ENCODE peak calls at places on chromosomes 16 and 17, in ten cellular contexts. One of them, this sample, is unnamed.

GRCh38 chr17:8151641-8152111 is 528 bp downstream of the PER1 start:
- DNase-seq in HCEC 1CT: peak
- DNase-seq in skeletal muscle cell: peak
- DNase-seq in activated T-helper 1 cell treated with Interleukin-2 at 50 U/mL for 16 hours: no peak
- DNase-seq in head of caudate nucleus: peak
- DNase-seq in GM04504: peak
- DNase-seq in testis: peak
- DNase-seq in posterior vena cava: peak
- DNase-seq in fibroblast of the aortic adventitia: peak
- DNase-seq in WTC11: no peak
- DNase-seq in this sample: peak

GRCh38 chr17:32494621-32495346 is 8.0 kb downstream of the CDK5R1 start:
- DNase-seq in HCEC 1CT: no peak
- DNase-seq in skeletal muscle cell: no peak
- DNase-seq in activated T-helper 1 cell treated with Interleukin-2 at 50 U/mL for 16 hours: no peak
- DNase-seq in head of caudate nucleus: peak
- DNase-seq in GM04504: no peak
- DNase-seq in testis: no peak
- DNase-seq in posterior vena cava: no peak
- DNase-seq in fibroblast of the aortic adventitia: no peak
- DNase-seq in WTC11: no peak
- DNase-seq in this sample: no peak

GRCh38 chr16:6020162-6020980 is 922.8 kb upstream of the EEF2KMT start:
- DNase-seq in HCEC 1CT: no peak
- DNase-seq in skeletal muscle cell: no peak
- DNase-seq in activated T-helper 1 cell treated with Interleukin-2 at 50 U/mL for 16 hours: no peak
- DNase-seq in head of caudate nucleus: no peak
- DNase-seq in GM04504: no peak
- DNase-seq in testis: no peak
- DNase-seq in posterior vena cava: no peak
- DNase-seq in fibroblast of the aortic adventitia: no peak
- DNase-seq in WTC11: no peak
- DNase-seq in this sample: no peak

GRCh38 chr17:39750131-39751015 is 12.6 kb downstream of the GRB7 start:
- DNase-seq in HCEC 1CT: no peak
- DNase-seq in skeletal muscle cell: no peak
- DNase-seq in activated T-helper 1 cell treated with Interleukin-2 at 50 U/mL for 16 hours: no peak
- DNase-seq in head of caudate nucleus: no peak
- DNase-seq in GM04504: no peak
- DNase-seq in testis: peak
- DNase-seq in posterior vena cava: no peak
- DNase-seq in fibroblast of the aortic adventitia: no peak
- DNase-seq in WTC11: no peak
- DNase-seq in this sample: no peak

GRCh38 chr16:26454102-26454501 is 612.6 kb upstream of the C16orf82 start:
- DNase-seq in HCEC 1CT: no peak
- DNase-seq in skeletal muscle cell: no peak
- DNase-seq in activated T-helper 1 cell treated with Interleukin-2 at 50 U/mL for 16 hours: no peak
- DNase-seq in head of caudate nucleus: peak
- DNase-seq in GM04504: no peak
- DNase-seq in testis: no peak
- DNase-seq in posterior vena cava: no peak
- DNase-seq in fibroblast of the aortic adventitia: no peak
- DNase-seq in WTC11: no peak
- DNase-seq in this sample: peak

GRCh38 chr17:56672195-56672594 is 78.7 kb downstream of the NOG start:
- DNase-seq in HCEC 1CT: no peak
- DNase-seq in skeletal muscle cell: no peak
- DNase-seq in activated T-helper 1 cell treated with Interleukin-2 at 50 U/mL for 16 hours: no peak
- DNase-seq in head of caudate nucleus: no peak
- DNase-seq in GM04504: no peak
- DNase-seq in testis: no peak
- DNase-seq in posterior vena cava: no peak
- DNase-seq in fibroblast of the aortic adventitia: no peak
- DNase-seq in WTC11: no peak
- DNase-seq in this sample: no peak

GRCh38 chr17:44578947-44579346 is 21.7 kb downstream of the FZD2 start:
- DNase-seq in HCEC 1CT: no peak
- DNase-seq in skeletal muscle cell: no peak
- DNase-seq in activated T-helper 1 cell treated with Interleukin-2 at 50 U/mL for 16 hours: no peak
- DNase-seq in head of caudate nucleus: no peak
- DNase-seq in GM04504: no peak
- DNase-seq in testis: no peak
- DNase-seq in posterior vena cava: no peak
- DNase-seq in fibroblast of the aortic adventitia: no peak
- DNase-seq in WTC11: no peak
- DNase-seq in this sample: no peak

GRCh38 chr17:70420876-70421445 is 251.6 kb downstream of the KCNJ2 start:
- DNase-seq in HCEC 1CT: no peak
- DNase-seq in skeletal muscle cell: peak
- DNase-seq in activated T-helper 1 cell treated with Interleukin-2 at 50 U/mL for 16 hours: no peak
- DNase-seq in head of caudate nucleus: no peak
- DNase-seq in GM04504: no peak
- DNase-seq in testis: no peak
- DNase-seq in posterior vena cava: no peak
- DNase-seq in fibroblast of the aortic adventitia: no peak
- DNase-seq in WTC11: no peak
- DNase-seq in this sample: no peak

GRCh38 chr17:74744714-74745547 is 3.5 kb upstream of the NHERF1 start:
- DNase-seq in HCEC 1CT: peak
- DNase-seq in skeletal muscle cell: no peak
- DNase-seq in activated T-helper 1 cell treated with Interleukin-2 at 50 U/mL for 16 hours: peak
- DNase-seq in head of caudate nucleus: peak
- DNase-seq in GM04504: peak
- DNase-seq in testis: peak
- DNase-seq in posterior vena cava: peak
- DNase-seq in fibroblast of the aortic adventitia: peak
- DNase-seq in WTC11: peak
- DNase-seq in this sample: no peak

GRCh38 chr16:88066234-88066633 is 115.0 kb downstream of the BANP start:
- DNase-seq in HCEC 1CT: no peak
- DNase-seq in skeletal muscle cell: no peak
- DNase-seq in activated T-helper 1 cell treated with Interleukin-2 at 50 U/mL for 16 hours: no peak
- DNase-seq in head of caudate nucleus: no peak
- DNase-seq in GM04504: no peak
- DNase-seq in testis: no peak
- DNase-seq in posterior vena cava: no peak
- DNase-seq in fibroblast of the aortic adventitia: no peak
- DNase-seq in WTC11: no peak
- DNase-seq in this sample: no peak

GRCh38 chr17:75319818-75320691 is 30.8 kb upstream of the SLC25A19 start:
- DNase-seq in HCEC 1CT: peak
- DNase-seq in skeletal muscle cell: peak
- DNase-seq in activated T-helper 1 cell treated with Interleukin-2 at 50 U/mL for 16 hours: no peak
- DNase-seq in head of caudate nucleus: no peak
- DNase-seq in GM04504: peak
- DNase-seq in testis: no peak
- DNase-seq in posterior vena cava: no peak
- DNase-seq in fibroblast of the aortic adventitia: peak
- DNase-seq in WTC11: no peak
- DNase-seq in this sample: peak

GRCh38 chr16:72860726-72861562 is 187.0 kb downstream of the ZFHX3 start:
- DNase-seq in HCEC 1CT: no peak
- DNase-seq in skeletal muscle cell: no peak
- DNase-seq in activated T-helper 1 cell treated with Interleukin-2 at 50 U/mL for 16 hours: no peak
- DNase-seq in head of caudate nucleus: no peak
- DNase-seq in GM04504: no peak
- DNase-seq in testis: no peak
- DNase-seq in posterior vena cava: no peak
- DNase-seq in fibroblast of the aortic adventitia: no peak
- DNase-seq in WTC11: no peak
- DNase-seq in this sample: no peak

GRCh38 chr17:21036361-21036881 is 6.4 kb downstream of the USP22 start:
- DNase-seq in HCEC 1CT: peak
- DNase-seq in skeletal muscle cell: no peak
- DNase-seq in activated T-helper 1 cell treated with Interleukin-2 at 50 U/mL for 16 hours: no peak
- DNase-seq in head of caudate nucleus: no peak
- DNase-seq in GM04504: no peak
- DNase-seq in testis: no peak
- DNase-seq in posterior vena cava: no peak
- DNase-seq in fibroblast of the aortic adventitia: no peak
- DNase-seq in WTC11: no peak
- DNase-seq in this sample: peak

GRCh38 chr17:63516910-63517824 is 6.0 kb upstream of the KCNH6 start:
- DNase-seq in HCEC 1CT: peak
- DNase-seq in skeletal muscle cell: peak
- DNase-seq in activated T-helper 1 cell treated with Interleukin-2 at 50 U/mL for 16 hours: no peak
- DNase-seq in head of caudate nucleus: no peak
- DNase-seq in GM04504: peak
- DNase-seq in testis: no peak
- DNase-seq in posterior vena cava: no peak
- DNase-seq in fibroblast of the aortic adventitia: peak
- DNase-seq in WTC11: no peak
- DNase-seq in this sample: peak

GRCh38 chr17:31297090-31297489 is at the start of gene OMG:
- DNase-seq in HCEC 1CT: no peak
- DNase-seq in skeletal muscle cell: no peak
- DNase-seq in activated T-helper 1 cell treated with Interleukin-2 at 50 U/mL for 16 hours: no peak
- DNase-seq in head of caudate nucleus: peak
- DNase-seq in GM04504: no peak
- DNase-seq in testis: no peak
- DNase-seq in posterior vena cava: no peak
- DNase-seq in fibroblast of the aortic adventitia: no peak
- DNase-seq in WTC11: no peak
- DNase-seq in this sample: no peak

GRCh38 chr17:64707077-64707591 is 45.0 kb upstream of the SMURF2 start:
- DNase-seq in HCEC 1CT: peak
- DNase-seq in skeletal muscle cell: peak
- DNase-seq in activated T-helper 1 cell treated with Interleukin-2 at 50 U/mL for 16 hours: no peak
- DNase-seq in head of caudate nucleus: peak
- DNase-seq in GM04504: peak
- DNase-seq in testis: peak
- DNase-seq in posterior vena cava: peak
- DNase-seq in fibroblast of the aortic adventitia: peak
- DNase-seq in WTC11: peak
- DNase-seq in this sample: peak

GRCh38 chr16:78742501-78743283 is 643.2 kb downstream of the WWOX start:
- DNase-seq in HCEC 1CT: no peak
- DNase-seq in skeletal muscle cell: no peak
- DNase-seq in activated T-helper 1 cell treated with Interleukin-2 at 50 U/mL for 16 hours: peak
- DNase-seq in head of caudate nucleus: peak
- DNase-seq in GM04504: no peak
- DNase-seq in testis: peak
- DNase-seq in posterior vena cava: no peak
- DNase-seq in fibroblast of the aortic adventitia: no peak
- DNase-seq in WTC11: no peak
- DNase-seq in this sample: no peak

GRCh38 chr17:57424273-57424672 is 167.9 kb downstream of the MSI2 start:
- DNase-seq in HCEC 1CT: no peak
- DNase-seq in skeletal muscle cell: no peak
- DNase-seq in activated T-helper 1 cell treated with Interleukin-2 at 50 U/mL for 16 hours: no peak
- DNase-seq in head of caudate nucleus: no peak
- DNase-seq in GM04504: no peak
- DNase-seq in testis: no peak
- DNase-seq in posterior vena cava: no peak
- DNase-seq in fibroblast of the aortic adventitia: no peak
- DNase-seq in WTC11: no peak
- DNase-seq in this sample: no peak

GRCh38 chr17:55286681-55287589 is 22.2 kb downstream of the HLF start:
- DNase-seq in HCEC 1CT: peak
- DNase-seq in skeletal muscle cell: peak
- DNase-seq in activated T-helper 1 cell treated with Interleukin-2 at 50 U/mL for 16 hours: no peak
- DNase-seq in head of caudate nucleus: no peak
- DNase-seq in GM04504: no peak
- DNase-seq in testis: no peak
- DNase-seq in posterior vena cava: no peak
- DNase-seq in fibroblast of the aortic adventitia: peak
- DNase-seq in WTC11: no peak
- DNase-seq in this sample: peak

GRCh38 chr16:88653101-88653500 is 2.2 kb upstream of the CYBA start:
- DNase-seq in HCEC 1CT: no peak
- DNase-seq in skeletal muscle cell: no peak
- DNase-seq in activated T-helper 1 cell treated with Interleukin-2 at 50 U/mL for 16 hours: no peak
- DNase-seq in head of caudate nucleus: no peak
- DNase-seq in GM04504: no peak
- DNase-seq in testis: no peak
- DNase-seq in posterior vena cava: peak
- DNase-seq in fibroblast of the aortic adventitia: no peak
- DNase-seq in WTC11: no peak
- DNase-seq in this sample: no peak

GRCh38 chr16:67675579-67675935 is 8.9 kb downstream of the C16orf86 start:
- DNase-seq in HCEC 1CT: no peak
- DNase-seq in skeletal muscle cell: no peak
- DNase-seq in activated T-helper 1 cell treated with Interleukin-2 at 50 U/mL for 16 hours: no peak
- DNase-seq in head of caudate nucleus: no peak
- DNase-seq in GM04504: no peak
- DNase-seq in testis: no peak
- DNase-seq in posterior vena cava: no peak
- DNase-seq in fibroblast of the aortic adventitia: no peak
- DNase-seq in WTC11: no peak
- DNase-seq in this sample: no peak

GRCh38 chr17:35052240-35052608 is 11.3 kb downstream of the RFFL start:
- DNase-seq in HCEC 1CT: peak
- DNase-seq in skeletal muscle cell: peak
- DNase-seq in activated T-helper 1 cell treated with Interleukin-2 at 50 U/mL for 16 hours: no peak
- DNase-seq in head of caudate nucleus: no peak
- DNase-seq in GM04504: peak
- DNase-seq in testis: no peak
- DNase-seq in posterior vena cava: no peak
- DNase-seq in fibroblast of the aortic adventitia: no peak
- DNase-seq in WTC11: no peak
- DNase-seq in this sample: peak

GRCh38 chr16:73385701-73386100 is 337.8 kb upstream of the ZFHX3 start:
- DNase-seq in HCEC 1CT: no peak
- DNase-seq in skeletal muscle cell: no peak
- DNase-seq in activated T-helper 1 cell treated with Interleukin-2 at 50 U/mL for 16 hours: no peak
- DNase-seq in head of caudate nucleus: no peak
- DNase-seq in GM04504: no peak
- DNase-seq in testis: no peak
- DNase-seq in posterior vena cava: no peak
- DNase-seq in fibroblast of the aortic adventitia: no peak
- DNase-seq in WTC11: no peak
- DNase-seq in this sample: no peak

GRCh38 chr17:48177816-48178215 is 70.2 kb downstream of the SNX11 start:
- DNase-seq in HCEC 1CT: no peak
- DNase-seq in skeletal muscle cell: no peak
- DNase-seq in activated T-helper 1 cell treated with Interleukin-2 at 50 U/mL for 16 hours: no peak
- DNase-seq in head of caudate nucleus: no peak
- DNase-seq in GM04504: no peak
- DNase-seq in testis: no peak
- DNase-seq in posterior vena cava: no peak
- DNase-seq in fibroblast of the aortic adventitia: no peak
- DNase-seq in WTC11: no peak
- DNase-seq in this sample: no peak

GRCh38 chr17:12765544-12765943 is 23.8 kb upstream of the ARHGAP44 start:
- DNase-seq in HCEC 1CT: peak
- DNase-seq in skeletal muscle cell: peak
- DNase-seq in activated T-helper 1 cell treated with Interleukin-2 at 50 U/mL for 16 hours: no peak
- DNase-seq in head of caudate nucleus: peak
- DNase-seq in GM04504: no peak
- DNase-seq in testis: no peak
- DNase-seq in posterior vena cava: no peak
- DNase-seq in fibroblast of the aortic adventitia: peak
- DNase-seq in WTC11: no peak
- DNase-seq in this sample: peak

GRCh38 chr17:75110307-75110937 is 653 bp downstream of the ARMC7 start:
- DNase-seq in HCEC 1CT: no peak
- DNase-seq in skeletal muscle cell: no peak
- DNase-seq in activated T-helper 1 cell treated with Interleukin-2 at 50 U/mL for 16 hours: no peak
- DNase-seq in head of caudate nucleus: no peak
- DNase-seq in GM04504: no peak
- DNase-seq in testis: peak
- DNase-seq in posterior vena cava: no peak
- DNase-seq in fibroblast of the aortic adventitia: no peak
- DNase-seq in WTC11: peak
- DNase-seq in this sample: no peak